ENCODE peak calls at places on chromosomes 4 and X, in seven cellular contexts. F, O, G, D, A, T and R are unnamed samples.

GRCh38 chr4:168541608-168541953 is 44.7 kb downstream of the PALLD start:
- DNase-seq in F (no peak), O (no peak), G (no peak), D (peak), A (peak), T (peak), R (peak)

GRCh38 chr4:15556533-15556932 is 86.9 kb downstream of the CC2D2A start:
- DNase-seq in F (no peak), O (no peak), G (no peak), D (no peak), A (no peak), T (no peak), R (no peak)

GRCh38 chr4:56102581-56102980 is 153.8 kb downstream of the CEP135 start:
- DNase-seq in F (no peak), O (no peak), G (no peak), D (no peak), A (no peak), T (no peak), R (no peak)

GRCh38 chrX:10620121-10620699 is at the start of gene MID1:
- DNase-seq in F (peak), O (peak), G (peak), D (peak), A (peak), T (peak), R (peak)

GRCh38 chr4:10201356-10202223 is 85.0 kb upstream of the WDR1 start:
- DNase-seq in F (no peak), O (no peak), G (no peak), D (no peak), A (no peak), T (no peak), R (no peak)

GRCh38 chr4:129140521-129140920 is 44.6 kb downstream of the C4orf33 start:
- DNase-seq in F (no peak), O (no peak), G (no peak), D (peak), A (peak), T (peak), R (no peak)

GRCh38 chr4:106034751-106035150 is 139.5 kb downstream of the NPNT start:
- DNase-seq in F (no peak), O (no peak), G (no peak), D (no peak), A (no peak), T (no peak), R (no peak)

GRCh38 chr4:185265942-185266341 is 56.5 kb downstream of the SNX25 start:
- DNase-seq in F (no peak), O (no peak), G (no peak), D (peak), A (peak), T (peak), R (peak)

GRCh38 chr4:136036744-136037143 is 1495.5 kb downstream of the PCDH18 start:
- DNase-seq in F (no peak), O (no peak), G (no peak), D (peak), A (peak), T (peak), R (peak)

GRCh38 chr4:42396361-42397255 is 680 bp upstream of the SHISA3 start:
- DNase-seq in F (no peak), O (no peak), G (no peak), D (peak), A (no peak), T (no peak), R (no peak)

GRCh38 chr4:88112856-88113255 is 45.6 kb downstream of the ABCG2 start:
- DNase-seq in F (no peak), O (no peak), G (no peak), D (no peak), A (no peak), T (no peak), R (no peak)

GRCh38 chr4:128130621-128131020 is 69.5 kb downstream of the LARP1B start:
- DNase-seq in F (no peak), O (no peak), G (no peak), D (peak), A (no peak), T (peak), R (no peak)

GRCh38 chrX:150161092-150161672 is 201.9 kb upstream of the MAMLD1 start:
- DNase-seq in F (no peak), O (no peak), G (peak), D (no peak), A (no peak), T (no peak), R (no peak)

GRCh38 chr4:180665994-180666818 is 1577.0 kb upstream of the TENM3 start:
- DNase-seq in F (no peak), O (peak), G (peak), D (peak), A (peak), T (peak), R (peak)

GRCh38 chrX:14934423-14934822 is 61.2 kb downstream of the MOSPD2 start:
- DNase-seq in F (no peak), O (no peak), G (no peak), D (no peak), A (no peak), T (peak), R (no peak)